ENCODE peak calls at places on chromosomes 4 and X, in five cellular contexts. A, O, H, G and P are unnamed samples.

GRCh38 chr4:151564321-151564720 is 155.3 kb downstream of the FHIP1A start:
- DNase-seq in A (no peak), O (no peak), H (no peak), G (no peak), P (no peak)

GRCh38 chr4:56727150-56727549 is 46.1 kb upstream of the HOPX start:
- DNase-seq in A (no peak), O (no peak), H (no peak), G (no peak), P (no peak)

GRCh38 chr4:173958445-173958844 is 325.0 kb downstream of the FBXO8 start:
- DNase-seq in A (no peak), O (no peak), H (peak; percentile 84), G (no peak), P (no peak)

GRCh38 chr4:185143596-185143969 is 517 bp downstream of the SLC25A4 start:
- DNase-seq in A (no peak), O (no peak), H (no peak), G (peak; percentile 65), P (no peak)

GRCh38 chr4:146243141-146243882 is 29.0 kb downstream of the REELD1 start:
- DNase-seq in A (peak; percentile 29), O (no peak), H (no peak), G (peak; percentile 90), P (no peak)

GRCh38 chr4:24070117-24070516 is 180.3 kb upstream of the PPARGC1A start:
- DNase-seq in A (no peak), O (no peak), H (no peak), G (no peak), P (peak; percentile 72)

GRCh38 chrX:51332188-51332942 is at the start of gene NUDT10:
- DNase-seq in A (no peak), O (peak; percentile 28), H (no peak), G (peak; percentile 65), P (no peak)

GRCh38 chr4:52195882-52196281 is 144.8 kb downstream of the SPATA18 start:
- DNase-seq in A (no peak), O (no peak), H (no peak), G (no peak), P (no peak)

GRCh38 chrX:96619588-96619987 is 65.1 kb upstream of the DIAPH2 start:
- DNase-seq in A (no peak), O (no peak), H (no peak), G (no peak), P (no peak)

GRCh38 chr4:6727081-6727942 is 11.3 kb downstream of the BLOC1S4 start:
- DNase-seq in A (no peak), O (no peak), H (no peak), G (peak; percentile 40), P (no peak)

GRCh38 chr4:185796176-185796575 is 15.8 kb downstream of the SORBS2 start:
- DNase-seq in A (no peak), O (no peak), H (no peak), G (no peak), P (no peak)

GRCh38 chr4:163492951-163493504 is 1.5 kb upstream of the TMA16 start:
- DNase-seq in A (no peak), O (no peak), H (peak; percentile 17), G (no peak), P (no peak)

GRCh38 chrX:131405497-131405896 is 116.4 kb upstream of the IGSF1 start:
- DNase-seq in A (no peak), O (no peak), H (no peak), G (no peak), P (no peak)

GRCh38 chr4:17884063-17884462 is 73.3 kb downstream of the NCAPG start:
- DNase-seq in A (no peak), O (no peak), H (no peak), G (no peak), P (no peak)

GRCh38 chr4:128468485-128468989 is 180.9 kb upstream of the PGRMC2 start:
- DNase-seq in A (no peak), O (peak; percentile 99), H (no peak), G (no peak), P (peak; percentile 98)

GRCh38 chr4:80150387-80151173 is 46.7 kb upstream of the PRDM8 start:
- DNase-seq in A (no peak), O (no peak), H (no peak), G (no peak), P (no peak)

GRCh38 chr4:116531026-116531425 is 554.4 kb downstream of the TRAM1L1 start:
- DNase-seq in A (no peak), O (no peak), H (no peak), G (no peak), P (no peak)

GRCh38 chrX:107935664-107936433 is 46.3 kb downstream of the TEX13B start:
- DNase-seq in A (no peak), O (no peak), H (no peak), G (no peak), P (peak; percentile 2)

GRCh38 chr4:185761352-185762235 is 50.4 kb downstream of the SORBS2 start:
- DNase-seq in A (no peak), O (no peak), H (no peak), G (no peak), P (no peak)

GRCh38 chr4:181757921-181758320 is 485.3 kb upstream of the TENM3 start:
- DNase-seq in A (no peak), O (no peak), H (no peak), G (no peak), P (no peak)

GRCh38 chr4:6300359-6300758 is 30.7 kb downstream of the WFS1 start:
- DNase-seq in A (no peak), O (no peak), H (no peak), G (no peak), P (no peak)

GRCh38 chr4:84258905-84259830 is 239.9 kb downstream of the NKX6-1 start:
- DNase-seq in A (no peak), O (peak; percentile 9), H (peak; percentile 38), G (no peak), P (no peak)

GRCh38 chr4:41844327-41844726 is 90.9 kb upstream of the TMEM33 start:
- DNase-seq in A (no peak), O (no peak), H (no peak), G (no peak), P (no peak)

GRCh38 chr4:39706334-39706733 is 8.4 kb downstream of the UBE2K start:
- DNase-seq in A (no peak), O (no peak), H (no peak), G (peak; percentile 35), P (peak; percentile 36)

GRCh38 chrX:137926090-137926489 is 360.2 kb downstream of the ZIC3 start:
- DNase-seq in A (no peak), O (no peak), H (no peak), G (no peak), P (no peak)

GRCh38 chrX:46260502-46260901 is 284.7 kb downstream of the ZNF674 start:
- DNase-seq in A (no peak), O (no peak), H (peak; percentile 4), G (no peak), P (no peak)

GRCh38 chr4:2257361-2258001 is 4.4 kb downstream of the MXD4 start:
- DNase-seq in A (no peak), O (no peak), H (no peak), G (peak; percentile 46), P (no peak)

GRCh38 chr4:94306713-94307112 is 35.9 kb downstream of the HPGDS start:
- DNase-seq in A (no peak), O (no peak), H (no peak), G (no peak), P (no peak)

GRCh38 chr4:139795915-139796314 is 130.3 kb downstream of the MGST2 start:
- DNase-seq in A (no peak), O (peak; percentile 2), H (no peak), G (no peak), P (no peak)

GRCh38 chrX:41605144-41605543 is 83.6 kb upstream of the GPR34 start:
- DNase-seq in A (no peak), O (no peak), H (no peak), G (no peak), P (no peak)

GRCh38 chr4:64545593-64545992 is 136.3 kb upstream of the TECRL start:
- DNase-seq in A (no peak), O (no peak), H (no peak), G (no peak), P (no peak)

GRCh38 chr4:109211671-109212070 is 90.8 kb downstream of the COL25A1 start:
- DNase-seq in A (no peak), O (peak; percentile 8), H (no peak), G (no peak), P (no peak)

GRCh38 chr4:40055379-40055872 is 1.2 kb upstream of the N4BP2 start:
- DNase-seq in A (no peak), O (no peak), H (peak; percentile 97), G (peak; percentile 74), P (no peak)

GRCh38 chr4:41466249-41466648 is 71.7 kb upstream of the LIMCH1 start:
- DNase-seq in A (no peak), O (no peak), H (no peak), G (no peak), P (no peak)

GRCh38 chr4:116796022-116796421 is 289.4 kb downstream of the TRAM1L1 start:
- DNase-seq in A (no peak), O (no peak), H (no peak), G (no peak), P (no peak)